ENCODE peak calls at places on chromosomes 4 and X, in five cellular contexts. M is CD4-positive, alpha-beta T cell; S is astrocyte of the spinal cord; X is C1 segment of cervical spinal cord; Y is HTR-8/SVneo. A is an unnamed sample.

GRCh38 chr4:61877893-61878292 is 677.8 kb downstream of the ADGRL3 start:
- DNase-seq in M (no peak), S (no peak), X (no peak), Y (no peak), A (no peak)

GRCh38 chr4:19152264-19152663 is 1099.4 kb upstream of the SLIT2 start:
- DNase-seq in M (no peak), S (no peak), X (no peak), Y (no peak), A (no peak)

GRCh38 chrX:41245641-41246040 is 88.3 kb upstream of the DDX3X start:
- DNase-seq in M (no peak), S (no peak), X (no peak), Y (no peak), A (peak)

GRCh38 chr4:75821966-75822365 is 80.3 kb downstream of the PPEF2 start:
- DNase-seq in M (no peak), S (peak), X (no peak), Y (no peak), A (no peak)

GRCh38 chr4:15037923-15038541 is 35.8 kb downstream of the CPEB2 start:
- DNase-seq in M (no peak), S (no peak), X (no peak), Y (no peak), A (no peak)

GRCh38 chr4:110487873-110488272 is 11.9 kb downstream of the ENPEP start:
- DNase-seq in M (no peak), S (no peak), X (no peak), Y (no peak), A (peak)

GRCh38 chrX:132751043-132751690 is 207.3 kb downstream of the HS6ST2 start:
- DNase-seq in M (no peak), S (no peak), X (no peak), Y (no peak), A (no peak)

GRCh38 chr4:99754756-99755155 is 61.9 kb upstream of the DAPP1 start:
- DNase-seq in M (no peak), S (no peak), X (no peak), Y (no peak), A (no peak)

GRCh38 chrX:107894038-107894437 is 68.4 kb downstream of the MID2 start:
- DNase-seq in M (no peak), S (peak), X (no peak), Y (peak), A (peak)

GRCh38 chr4:95181446-95182306 is 367.1 kb downstream of the UNC5C start:
- DNase-seq in M (peak), S (peak), X (no peak), Y (no peak), A (no peak)

GRCh38 chr4:87423313-87424031 is 1.1 kb downstream of the NUDT9 start:
- DNase-seq in M (no peak), S (peak), X (no peak), Y (no peak), A (peak)

GRCh38 chr4:126775485-126776106 is 857.2 kb upstream of the INTU start:
- DNase-seq in M (no peak), S (no peak), X (no peak), Y (no peak), A (no peak)

GRCh38 chrX:136251042-136251991 is at the start of gene MAP7D3:
- DNase-seq in M (peak), S (peak), X (peak), Y (peak), A (peak)

GRCh38 chr4:33625762-33626161 is 2618.6 kb downstream of the ARAP2 start:
- DNase-seq in M (no peak), S (no peak), X (no peak), Y (peak), A (peak)

GRCh38 chr4:158020175-158020574 is 152.7 kb downstream of the GASK1B start:
- DNase-seq in M (no peak), S (peak), X (no peak), Y (peak), A (peak)

GRCh38 chrX:139803224-139803623 is 95.3 kb upstream of the MCF2 start:
- DNase-seq in M (no peak), S (no peak), X (no peak), Y (no peak), A (no peak)

GRCh38 chr4:78710536-78710935 is 65.6 kb upstream of the BMP2K start:
- DNase-seq in M (no peak), S (no peak), X (no peak), Y (no peak), A (no peak)

GRCh38 chrX:413322-414201 is 26.9 kb upstream of the PPP2R3B start:
- DNase-seq in M (no peak), S (peak), X (no peak), Y (no peak), A (no peak)

GRCh38 chr4:85798011-85798770 is 323.2 kb downstream of the ARHGAP24 start:
- DNase-seq in M (no peak), S (no peak), X (no peak), Y (no peak), A (no peak)

GRCh38 chr4:15868816-15869413 is 69.6 kb downstream of the FGFBP1 start:
- DNase-seq in M (no peak), S (no peak), X (no peak), Y (no peak), A (no peak)

GRCh38 chr4:11354531-11354930 is 74.2 kb downstream of the HS3ST1 start:
- DNase-seq in M (no peak), S (no peak), X (no peak), Y (no peak), A (no peak)